ENCODE peak calls at places on chromosomes 7 and 10, in seven cellular contexts. One of them, this sample, is unnamed.

GRCh38 chr10:117226813-117227451 is 14.0 kb upstream of the SLC18A2 start:
- DNase-seq in lung: no peak
- DNase-seq in T-helper 2 cell: no peak
- DNase-seq in CD4-positive, alpha-beta T cell: no peak
- DNase-seq in activated CD4-positive, CD25-positive, alpha-beta regulatory T cell treated with anti-CD3 and anti-CD28 coated beads, Interleukin-2, amount 50 U/mL, for 72 hours: no peak
- DNase-seq in iPS DF 6.9: no peak
- DNase-seq in EH: peak
- DNase-seq in this sample: peak

GRCh38 chr10:12214763-12215218 is 18.8 kb downstream of the CDC123 start:
- DNase-seq in CD4-positive, alpha-beta T cell: no peak
- DNase-seq in activated CD4-positive, CD25-positive, alpha-beta regulatory T cell treated with anti-CD3 and anti-CD28 coated beads, Interleukin-2, amount 50 U/mL, for 72 hours: no peak
- DNase-seq in lung: no peak
- DNase-seq in iPS DF 6.9: no peak
- DNase-seq in EH: peak
- DNase-seq in T-helper 2 cell: no peak
- DNase-seq in this sample: no peak

GRCh38 chr7:91569702-91570457 is 305.6 kb downstream of the FZD1 start:
- DNase-seq in lung: no peak
- DNase-seq in EH: peak
- DNase-seq in iPS DF 6.9: no peak
- DNase-seq in activated CD4-positive, CD25-positive, alpha-beta regulatory T cell treated with anti-CD3 and anti-CD28 coated beads, Interleukin-2, amount 50 U/mL, for 72 hours: no peak
- DNase-seq in T-helper 2 cell: no peak
- DNase-seq in CD4-positive, alpha-beta T cell: no peak
- DNase-seq in this sample: no peak

GRCh38 chr7:132783824-132784223 is 207.6 kb upstream of the PLXNA4 start:
- DNase-seq in iPS DF 6.9: no peak
- DNase-seq in EH: peak
- DNase-seq in CD4-positive, alpha-beta T cell: no peak
- DNase-seq in activated CD4-positive, CD25-positive, alpha-beta regulatory T cell treated with anti-CD3 and anti-CD28 coated beads, Interleukin-2, amount 50 U/mL, for 72 hours: no peak
- DNase-seq in lung: no peak
- DNase-seq in T-helper 2 cell: no peak
- DNase-seq in this sample: no peak

GRCh38 chr10:125154529-125154928 is 5.8 kb downstream of the CTBP2 start:
- DNase-seq in iPS DF 6.9: no peak
- DNase-seq in CD4-positive, alpha-beta T cell: no peak
- DNase-seq in EH: no peak
- DNase-seq in T-helper 2 cell: no peak
- DNase-seq in activated CD4-positive, CD25-positive, alpha-beta regulatory T cell treated with anti-CD3 and anti-CD28 coated beads, Interleukin-2, amount 50 U/mL, for 72 hours: no peak
- DNase-seq in lung: no peak
- DNase-seq in this sample: no peak

GRCh38 chr7:15560968-15561367 is 847 bp downstream of the AGMO start:
- DNase-seq in CD4-positive, alpha-beta T cell: no peak
- DNase-seq in EH: no peak
- DNase-seq in T-helper 2 cell: no peak
- DNase-seq in iPS DF 6.9: no peak
- DNase-seq in activated CD4-positive, CD25-positive, alpha-beta regulatory T cell treated with anti-CD3 and anti-CD28 coated beads, Interleukin-2, amount 50 U/mL, for 72 hours: no peak
- DNase-seq in lung: no peak
- DNase-seq in this sample: no peak

GRCh38 chr7:139744768-139745250 is 33.0 kb downstream of the HIPK2 start:
- DNase-seq in T-helper 2 cell: no peak
- DNase-seq in EH: no peak
- DNase-seq in activated CD4-positive, CD25-positive, alpha-beta regulatory T cell treated with anti-CD3 and anti-CD28 coated beads, Interleukin-2, amount 50 U/mL, for 72 hours: no peak
- DNase-seq in CD4-positive, alpha-beta T cell: no peak
- DNase-seq in iPS DF 6.9: no peak
- DNase-seq in lung: no peak
- DNase-seq in this sample: no peak

GRCh38 chr7:9250876-9251275 is 817.5 kb downstream of the NXPH1 start:
- DNase-seq in iPS DF 6.9: no peak
- DNase-seq in lung: no peak
- DNase-seq in T-helper 2 cell: no peak
- DNase-seq in activated CD4-positive, CD25-positive, alpha-beta regulatory T cell treated with anti-CD3 and anti-CD28 coated beads, Interleukin-2, amount 50 U/mL, for 72 hours: no peak
- DNase-seq in EH: no peak
- DNase-seq in CD4-positive, alpha-beta T cell: no peak
- DNase-seq in this sample: no peak

GRCh38 chr7:127954371-127954770 is 76.9 kb downstream of the LRRC4 start:
- DNase-seq in EH: no peak
- DNase-seq in lung: no peak
- DNase-seq in activated CD4-positive, CD25-positive, alpha-beta regulatory T cell treated with anti-CD3 and anti-CD28 coated beads, Interleukin-2, amount 50 U/mL, for 72 hours: no peak
- DNase-seq in iPS DF 6.9: no peak
- DNase-seq in T-helper 2 cell: no peak
- DNase-seq in CD4-positive, alpha-beta T cell: no peak
- DNase-seq in this sample: no peak

GRCh38 chr7:144786522-144786921 is 49.3 kb downstream of the TPK1 start:
- DNase-seq in iPS DF 6.9: no peak
- DNase-seq in T-helper 2 cell: no peak
- DNase-seq in EH: no peak
- DNase-seq in activated CD4-positive, CD25-positive, alpha-beta regulatory T cell treated with anti-CD3 and anti-CD28 coated beads, Interleukin-2, amount 50 U/mL, for 72 hours: no peak
- DNase-seq in CD4-positive, alpha-beta T cell: no peak
- DNase-seq in lung: no peak
- DNase-seq in this sample: peak

This sample was measured in GM13977.